ENCODE peak calls at places on chromosomes 12 and 14, in ten cellular contexts. A is ovary; L is IMR-90; E is lower lobe of right lung; K is thoracic aorta; P is CD4-positive, CD25-positive, alpha-beta regulatory T cell; J is mammary epithelial cell; H is aorta; N is CD4-positive, alpha-beta memory T cell; C is sigmoid colon. W is an unnamed sample. For H3K4me1 and H3K27me3, the result is how much of the 10 kb centered on the place peaks cover.

GRCh38 chr12:116592731-116593130 is 33.5 kb downstream of the MAP1LC3B2 start:
- DNase-seq in A (no peak), L (no peak), E (no peak), K (no peak), P (no peak), J (no peak), H (no peak), N (no peak), C (no peak), W (no peak)

GRCh38 chr14:80678436-80678835 is 263.1 kb downstream of the CEP128 start:
- DNase-seq in A (no peak), L (peak), E (no peak), K (no peak), P (no peak), J (peak), H (no peak), N (no peak), C (no peak), W (no peak)

GRCh38 chr12:57444744-57445143 is 10.2 kb downstream of the INHBC start:
- DNase-seq in A (no peak), L (no peak), E (no peak), K (no peak), P (no peak), J (no peak), H (peak), N (no peak), C (no peak), W (no peak)

GRCh38 chr14:68243441-68244010 is 423.9 kb downstream of the RAD51B start:
- DNase-seq in A (no peak), L (no peak), E (no peak), K (no peak), P (no peak), J (no peak), H (no peak), N (no peak), C (no peak), W (no peak)

GRCh38 chr14:73491256-73491976 is 683 bp downstream of the RIOX1 start:
- DNase-seq in A (peak), L (peak), E (peak), K (peak), P (peak), J (peak), H (peak), N (peak), C (peak), W (peak)

GRCh38 chr12:124795081-124795948 is 68.3 kb downstream of the SCARB1 start:
- DNase-seq in A (no peak), L (no peak), E (no peak), K (no peak), P (no peak), J (no peak), H (no peak), N (no peak), C (no peak), W (no peak)

GRCh38 chr14:32254952-32255679 is 52.0 kb upstream of the RNU6-8 start:
- DNase-seq in A (peak), L (peak), E (no peak), K (peak), P (peak), J (peak), H (peak), N (peak), C (peak), W (peak)

GRCh38 chr14:31265701-31266398 is 58.3 kb upstream of the HECTD1 start:
- DNase-seq in A (no peak), L (peak), E (no peak), K (no peak), P (no peak), J (peak), H (no peak), N (no peak), C (no peak), W (no peak)

GRCh38 chr12:24444634-24445033 is 495.2 kb upstream of the SOX5 start:
- DNase-seq in A (no peak), L (no peak), E (no peak), K (no peak), P (no peak), J (no peak), H (no peak), N (no peak), C (no peak), W (no peak)

GRCh38 chr14:49880267-49881064 is 12.4 kb upstream of the ARF6 start:
- DNase-seq in A (no peak), L (no peak), E (no peak), K (no peak), P (no peak), J (peak), H (no peak), N (no peak), C (no peak), W (no peak)

GRCh38 chr14:56215180-56215579 is 97.0 kb downstream of the PELI2 start:
- DNase-seq in A (no peak), L (no peak), E (no peak), K (no peak), P (no peak), J (no peak), H (no peak), N (no peak), C (no peak), W (no peak)

GRCh38 chr14:71006200-71006563 is 98.9 kb downstream of the PCNX1 start:
- DNase-seq in A (no peak), L (peak), E (no peak), K (no peak), P (no peak), J (no peak), H (no peak), N (no peak), C (no peak), W (no peak)

GRCh38 chr12:108807996-108808725 is 49.2 kb downstream of the SSH1 start:
- DNase-seq in A (no peak), L (no peak), E (no peak), K (no peak), P (no peak), J (no peak), H (no peak), N (no peak), C (no peak), W (no peak)

GRCh38 chr12:108806921-108807320 is 50.5 kb downstream of the SSH1 start:
- DNase-seq in A (no peak), L (no peak), E (no peak), K (no peak), P (no peak), J (no peak), H (no peak), N (no peak), C (no peak), W (no peak)

GRCh38 chr12:108805136-108805535 is 52.2 kb downstream of the SSH1 start:
- DNase-seq in A (no peak), L (peak), E (no peak), K (no peak), P (no peak), J (no peak), H (no peak), N (no peak), C (no peak), W (no peak)

GRCh38 chr12:108807476-108807875 is 49.9 kb downstream of the SSH1 start:
- DNase-seq in A (no peak), L (no peak), E (no peak), K (no peak), P (no peak), J (no peak), H (no peak), N (no peak), C (no peak), W (no peak)

GRCh38 chr12:108806350-108806749 is 51.0 kb downstream of the SSH1 start:
- DNase-seq in A (no peak), L (peak), E (no peak), K (no peak), P (no peak), J (no peak), H (no peak), N (no peak), C (no peak), W (no peak)
- H3K27ac ChIP-seq in A (no peak), L (peak), E (no peak), K (peak), P (no peak), J (no peak), H (no peak), N (no peak), C (peak), W (no peak)

DNA sequence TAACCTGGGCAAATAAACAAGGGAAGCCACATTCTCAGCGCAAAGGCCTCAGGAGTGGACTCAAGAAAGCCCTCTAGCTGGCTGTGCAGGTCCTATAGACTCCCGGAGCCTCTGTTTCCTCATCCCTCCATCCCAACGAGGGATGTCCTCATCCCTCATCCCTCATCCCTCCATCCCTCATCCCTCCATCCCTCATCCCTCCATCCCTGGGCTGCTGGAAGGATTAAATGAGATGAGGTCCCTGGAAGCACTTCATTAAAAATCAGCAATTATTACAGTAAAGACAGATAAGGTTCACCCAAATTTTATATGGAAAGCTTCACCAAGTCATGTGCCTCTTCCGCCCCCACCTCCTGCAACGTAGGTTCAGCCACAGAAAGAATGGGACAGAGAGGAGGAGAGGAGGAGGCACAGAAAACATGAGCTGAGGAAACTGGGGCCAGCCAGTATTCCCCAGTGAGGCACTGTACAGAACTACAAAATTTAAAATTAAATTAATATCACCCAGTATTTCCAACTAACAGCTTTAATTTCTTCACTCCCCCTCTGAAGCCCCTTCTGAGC is 4.8 kb downstream of the ITPK1 start:
- DNase-seq in A (no peak), L (no peak), E (no peak), K (no peak), P (no peak), J (no peak), H (no peak), N (no peak), C (no peak), W (no peak)
- H3K4me1 ChIP-seq in A (under half), L (under half), E (half or more), K (under half), P (under half), J (under half), H (under half), N (under half), C (under half), W (under half)

GRCh38 chr12:131511391-131511802 is 199.5 kb upstream of the SFSWAP start:
- DNase-seq in A (no peak), L (no peak), E (no peak), K (no peak), P (peak), J (peak), H (no peak), N (peak), C (no peak), W (peak)
- H3K27me3 ChIP-seq in A (under half), L (under half), E (under half), K (under half), P (under half), J (under half), H (under half), N (under half), C (under half), W (under half)

GRCh38 chr14:106811167-106811566 is 1284.8 kb downstream of the TMEM121 start:
- DNase-seq in A (no peak), L (no peak), E (no peak), K (no peak), P (no peak), J (no peak), H (no peak), N (no peak), C (no peak), W (no peak)
- H3K27ac ChIP-seq in A (no peak), L (no peak), E (no peak), K (no peak), P (no peak), J (no peak), H (no peak), N (no peak), C (no peak), W (no peak)

DNA sequence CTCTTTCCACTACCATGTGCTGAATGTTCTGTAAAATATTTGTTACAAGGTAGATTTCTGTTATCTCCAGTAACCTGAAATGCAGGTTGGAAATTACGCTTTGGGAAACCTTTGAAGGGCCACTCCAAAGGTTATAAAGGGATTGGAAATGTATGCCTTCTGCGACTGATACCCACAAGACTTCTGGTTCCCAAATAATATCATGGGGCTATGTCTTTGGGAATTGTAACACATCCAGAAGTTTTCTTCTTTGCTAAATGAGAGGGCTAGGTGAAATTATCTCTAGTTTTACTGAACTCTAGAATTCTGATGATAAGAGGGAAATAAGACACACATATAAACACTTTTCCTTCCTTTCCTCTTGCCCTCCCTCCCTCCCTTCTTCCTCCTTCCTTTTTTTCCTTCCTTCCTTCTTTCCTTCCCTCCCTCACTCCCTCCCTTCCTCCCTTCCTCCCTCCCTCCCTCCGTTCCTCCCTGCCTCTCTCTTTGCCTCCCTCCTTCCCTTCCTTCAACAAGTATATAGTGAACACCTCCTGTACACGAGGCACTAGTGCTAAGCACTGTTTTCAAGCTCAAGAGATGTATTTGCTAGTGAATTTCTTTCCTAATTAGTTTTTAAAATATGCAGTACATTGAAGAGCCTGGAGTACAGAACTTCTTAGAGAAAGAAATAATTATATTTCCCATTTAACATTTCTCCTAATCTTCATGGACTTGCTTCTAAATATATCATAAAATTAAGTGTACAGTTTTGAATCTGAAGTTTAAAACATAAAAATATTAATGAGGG is 10.1 kb downstream of the HMGA2 start:
- DNase-seq in A (no peak), L (no peak), E (no peak), K (no peak), P (no peak), J (no peak), H (no peak), N (no peak), C (no peak), W (no peak)
- H3K4me1 ChIP-seq in A (under half), L (under half), E (under half), K (under half), P (under half), J (under half), H (under half), N (under half), C (under half), W (under half)

GRCh38 chr14:96735509-96735908 is 61.7 kb upstream of the VRK1 start:
- DNase-seq in A (no peak), L (no peak), E (no peak), K (no peak), P (no peak), J (no peak), H (no peak), N (no peak), C (no peak), W (no peak)
- H3K27me3 ChIP-seq in A (under half), L (under half), E (under half), K (under half), P (under half), J (under half), H (under half), N (under half), C (half or more), W (under half)

DNA sequence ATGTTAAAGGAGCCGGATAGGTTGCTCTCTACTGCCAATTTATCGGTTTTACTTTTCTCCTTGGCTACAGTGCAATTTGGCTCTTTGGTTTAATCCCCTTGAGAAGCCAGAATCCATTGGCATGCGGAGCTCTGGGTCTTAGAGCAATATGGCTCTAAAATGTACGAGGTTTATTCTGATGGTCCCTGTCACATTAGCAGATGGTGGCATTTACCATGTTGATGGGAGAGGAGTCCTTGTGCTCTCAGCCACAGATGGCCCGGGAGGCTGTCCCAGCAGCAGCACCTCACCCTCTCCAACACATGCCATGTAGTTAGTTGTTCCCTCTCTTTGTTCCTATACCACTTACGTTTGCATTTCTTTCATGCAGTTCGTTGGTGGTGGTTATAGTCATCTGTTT is 179.7 kb downstream of the RGS6 start:
- DNase-seq in A (no peak), L (no peak), E (no peak), K (no peak), P (no peak), J (no peak), H (no peak), N (no peak), C (no peak), W (no peak)
- H3K27ac ChIP-seq in A (no peak), L (no peak), E (no peak), K (no peak), P (no peak), J (no peak), H (no peak), N (no peak), C (no peak), W (no peak)

GRCh38 chr12:6937481-6938352 is 5.9 kb upstream of the RNU7-1 start:
- DNase-seq in A (peak), L (peak), E (peak), K (no peak), P (peak), J (peak), H (peak), N (peak), C (peak), W (peak)

GRCh38 chr12:6941267-6941666 is 2.3 kb upstream of the RNU7-1 start:
- DNase-seq in A (no peak), L (no peak), E (peak), K (no peak), P (no peak), J (no peak), H (no peak), N (no peak), C (no peak), W (no peak)

GRCh38 chr12:6936642-6937480 is 6.8 kb upstream of the RNU7-1 start:
- DNase-seq in A (peak), L (no peak), E (no peak), K (no peak), P (peak), J (no peak), H (no peak), N (peak), C (no peak), W (no peak)

GRCh38 chr12:6938353-6939186 is 5.0 kb upstream of the RNU7-1 start:
- DNase-seq in A (peak), L (no peak), E (no peak), K (no peak), P (no peak), J (no peak), H (no peak), N (no peak), C (no peak), W (no peak)

GRCh38 chr12:6939187-6939540 is 4.5 kb upstream of the RNU7-1 start:
- DNase-seq in A (no peak), L (no peak), E (no peak), K (no peak), P (no peak), J (no peak), H (no peak), N (no peak), C (no peak), W (no peak)
- H3K4me1 ChIP-seq in A (under half), L (under half), E (half or more), K (under half), P (under half), J (under half), H (under half), N (under half), C (under half), W (under half)

DNA sequence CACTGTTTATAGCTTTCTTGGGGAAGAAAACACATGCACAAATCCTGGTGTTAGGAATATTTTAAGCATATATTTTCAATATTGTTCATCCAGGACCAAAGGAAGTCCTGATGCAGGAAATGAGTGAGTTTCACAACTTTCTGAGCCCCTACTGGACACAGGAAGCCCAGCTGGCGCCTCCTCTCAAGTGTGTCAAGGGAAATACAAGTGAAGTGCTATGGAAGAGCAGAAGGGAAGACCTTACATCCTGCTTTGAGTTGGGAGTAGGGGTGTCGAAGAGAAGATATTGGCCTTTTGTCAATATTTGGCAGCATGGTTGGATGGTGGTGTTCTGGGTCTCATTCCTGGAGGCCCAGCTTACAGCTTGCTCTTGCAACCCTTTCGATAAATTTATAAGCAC is 66.1 kb upstream of the ZDHHC17 start:
- DNase-seq in A (no peak), L (no peak), E (no peak), K (no peak), P (no peak), J (no peak), H (no peak), N (no peak), C (no peak), W (no peak)
- H3K27me3 ChIP-seq in A (under half), L (under half), E (under half), K (under half), P (under half), J (under half), H (under half), N (under half), C (under half), W (under half)

DNA sequence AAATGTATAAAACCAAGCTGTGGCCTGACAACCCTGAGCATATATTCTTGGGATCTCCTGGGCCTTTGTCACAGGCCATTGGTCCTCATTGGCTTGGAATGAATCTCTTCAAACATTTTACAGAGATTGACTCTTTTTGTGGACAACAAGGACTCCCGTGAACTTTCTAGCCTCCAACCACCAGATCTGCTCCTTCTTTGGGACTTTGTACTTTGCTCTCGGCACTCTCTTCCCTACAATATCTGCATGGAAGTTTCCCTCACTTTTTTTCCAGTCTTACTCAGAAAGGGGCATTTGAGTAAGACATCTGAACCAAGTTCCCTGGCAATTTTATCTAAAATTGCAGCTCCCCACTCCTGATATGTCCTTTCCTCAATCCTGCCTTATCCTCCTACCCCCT is 158.8 kb downstream of the PHLDA1 start:
- DNase-seq in A (no peak), L (no peak), E (no peak), K (no peak), P (no peak), J (no peak), H (no peak), N (no peak), C (no peak), W (no peak)
- H3K27ac ChIP-seq in A (no peak), L (no peak), E (no peak), K (no peak), P (no peak), J (no peak), H (no peak), N (no peak), C (no peak), W (no peak)

W was measured in effector memory CD4-positive, alpha-beta T cell.